ENCODE peak calls at places on chromosomes 6 and 20, in eight cellular contexts. L is progenitor cell of endocrine pancreas, V is LNCaP clone FGC, E is fibroblast of villous mesenchyme, D is astrocyte, C is kidney, N is HFF-Myc, A is B cell. F is an unnamed sample.

GRCh38 chr6:14316911-14317535 is 199.5 kb downstream of the CD83 start:
- DNase-seq in L (no peak), V (peak), E (no peak), D (no peak), C (no peak), N (no peak), A (peak), F (peak)

GRCh38 chr6:168658059-168658458 is 217.1 kb downstream of the SMOC2 start:
- DNase-seq in L (no peak), V (no peak), E (no peak), D (no peak), C (no peak), N (no peak), A (no peak), F (no peak)

GRCh38 chr6:16644540-16645250 is 116.6 kb downstream of the ATXN1 start:
- DNase-seq in L (no peak), V (no peak), E (no peak), D (no peak), C (no peak), N (no peak), A (no peak), F (no peak)

GRCh38 chr6:65979120-65979519 is 272.1 kb upstream of the EYS start:
- DNase-seq in L (no peak), V (no peak), E (no peak), D (no peak), C (no peak), N (no peak), A (no peak), F (no peak)

GRCh38 chr6:45742591-45742990 is 273.1 kb downstream of the CLIC5 start:
- DNase-seq in L (no peak), V (no peak), E (peak), D (no peak), C (no peak), N (no peak), A (no peak), F (no peak)

GRCh38 chr6:142374965-142375733 is 73.3 kb downstream of the ADGRG6 start:
- DNase-seq in L (no peak), V (peak), E (peak), D (peak), C (no peak), N (peak), A (no peak), F (no peak)

GRCh38 chr20:62708591-62709536 is at the start of gene NTSR1:
- DNase-seq in L (no peak), V (no peak), E (no peak), D (no peak), C (peak), N (no peak), A (no peak), F (no peak)

GRCh38 chr6:144334150-144334708 is 49.1 kb downstream of the UTRN start:
- DNase-seq in L (no peak), V (no peak), E (no peak), D (no peak), C (peak), N (no peak), A (peak), F (peak)

GRCh38 chr6:144349690-144350132 is 64.6 kb downstream of the UTRN start:
- DNase-seq in L (no peak), V (no peak), E (peak), D (peak), C (no peak), N (peak), A (no peak), F (no peak)

GRCh38 chr6:158008894-158009891 is 27.5 kb downstream of the SYNJ2 start:
- DNase-seq in L (no peak), V (no peak), E (peak), D (peak), C (peak), N (peak), A (no peak), F (peak)

GRCh38 chr6:90393232-90393884 is 96.7 kb upstream of the BACH2 start:
- DNase-seq in L (peak), V (no peak), E (peak), D (peak), C (no peak), N (peak), A (peak), F (no peak)

GRCh38 chr6:48449002-48449401 is 338.0 kb upstream of the PTCHD4 start:
- DNase-seq in L (no peak), V (no peak), E (no peak), D (no peak), C (no peak), N (no peak), A (no peak), F (no peak)

GRCh38 chr6:140897349-140897748 is 1235.4 kb upstream of the GJE1 start:
- DNase-seq in L (no peak), V (no peak), E (no peak), D (no peak), C (no peak), N (no peak), A (no peak), F (no peak)

GRCh38 chr6:19303381-19303780 is 533.8 kb upstream of the ID4 start:
- DNase-seq in L (no peak), V (peak), E (no peak), D (peak), C (no peak), N (no peak), A (no peak), F (no peak)

GRCh38 chr20:42492998-42493397 is 696.7 kb downstream of the PTPRT start:
- DNase-seq in L (no peak), V (no peak), E (no peak), D (no peak), C (no peak), N (no peak), A (no peak), F (no peak)

GRCh38 chr20:53699085-53699717 is 105.6 kb upstream of the ZNF217 start:
- DNase-seq in L (no peak), V (no peak), E (no peak), D (no peak), C (no peak), N (no peak), A (no peak), F (no peak)

GRCh38 chr20:6718660-6719059 is 48.8 kb upstream of the BMP2 start:
- DNase-seq in L (no peak), V (no peak), E (no peak), D (no peak), C (peak), N (no peak), A (no peak), F (no peak)

GRCh38 chr6:16761469-16762264 is 407 bp upstream of the ATXN1 start:
- DNase-seq in L (peak), V (no peak), E (peak), D (peak), C (peak), N (no peak), A (peak), F (peak)

GRCh38 chr6:24358219-24358821 is 461 bp upstream of the DCDC2 start:
- DNase-seq in L (no peak), V (no peak), E (no peak), D (no peak), C (peak), N (no peak), A (no peak), F (no peak)

GRCh38 chr6:156980515-156980914 is 203.3 kb downstream of the ARID1B start:
- DNase-seq in L (no peak), V (no peak), E (no peak), D (no peak), C (no peak), N (no peak), A (no peak), F (no peak)

GRCh38 chr20:54221383-54221782 is 13.5 kb downstream of the PFDN4 start:
- DNase-seq in L (no peak), V (no peak), E (no peak), D (no peak), C (no peak), N (no peak), A (no peak), F (no peak)

GRCh38 chr6:20900396-20901160 is 366.3 kb downstream of the CDKAL1 start:
- DNase-seq in L (no peak), V (no peak), E (no peak), D (no peak), C (no peak), N (no peak), A (no peak), F (no peak)

GRCh38 chr20:11047559-11047958 is 373.8 kb upstream of the JAG1 start:
- DNase-seq in L (no peak), V (no peak), E (no peak), D (peak), C (no peak), N (no peak), A (no peak), F (no peak)

GRCh38 chr6:19804362-19805145 is 32.6 kb upstream of the ID4 start:
- DNase-seq in L (peak), V (peak), E (peak), D (peak), C (peak), N (peak), A (no peak), F (peak)

GRCh38 chr6:136646377-136646776 is 96.2 kb upstream of the MAP7 start:
- DNase-seq in L (no peak), V (no peak), E (peak), D (peak), C (no peak), N (no peak), A (no peak), F (no peak)

GRCh38 chr6:132054525-132054924 is 103.4 kb upstream of the CCN2 start:
- DNase-seq in L (no peak), V (no peak), E (peak), D (peak), C (no peak), N (no peak), A (no peak), F (no peak)

GRCh38 chr6:149107973-149108372 is 209.5 kb upstream of the TAB2 start:
- DNase-seq in L (no peak), V (no peak), E (no peak), D (no peak), C (no peak), N (no peak), A (no peak), F (no peak)

GRCh38 chr20:258963-259362 is 1.4 kb downstream of the DEFB132 start:
- DNase-seq in L (no peak), V (no peak), E (peak), D (no peak), C (no peak), N (no peak), A (no peak), F (no peak)

GRCh38 chr20:4835244-4836177 is 113.8 kb downstream of the PRND start:
- DNase-seq in L (no peak), V (no peak), E (no peak), D (peak), C (peak), N (no peak), A (no peak), F (no peak)

GRCh38 chr6:74161380-74161779 is 465.4 kb downstream of the CD109 start:
- DNase-seq in L (no peak), V (no peak), E (no peak), D (no peak), C (no peak), N (no peak), A (no peak), F (no peak)
- TF ChIP-seq CTCF in L (no peak), V (no peak), E (no peak), D (no peak), C (no peak), N (no peak), A (no peak), F (no peak)

GRCh38 chr20:23654005-23654404 is 16.2 kb upstream of the CST3 start:
- DNase-seq in L (no peak), V (no peak), E (no peak), D (no peak), C (no peak), N (no peak), A (no peak), F (no peak)

GRCh38 chr20:23653400-23653938 is 15.7 kb upstream of the CST3 start:
- DNase-seq in L (no peak), V (no peak), E (no peak), D (no peak), C (no peak), N (no peak), A (no peak), F (no peak)

GRCh38 chr20:23652926-23653325 is 15.2 kb upstream of the CST3 start:
- DNase-seq in L (no peak), V (no peak), E (no peak), D (no peak), C (no peak), N (no peak), A (no peak), F (no peak)

GRCh38 chr20:23651117-23651516 is 13.4 kb upstream of the CST3 start:
- DNase-seq in L (no peak), V (no peak), E (no peak), D (no peak), C (no peak), N (no peak), A (no peak), F (no peak)

DNA sequence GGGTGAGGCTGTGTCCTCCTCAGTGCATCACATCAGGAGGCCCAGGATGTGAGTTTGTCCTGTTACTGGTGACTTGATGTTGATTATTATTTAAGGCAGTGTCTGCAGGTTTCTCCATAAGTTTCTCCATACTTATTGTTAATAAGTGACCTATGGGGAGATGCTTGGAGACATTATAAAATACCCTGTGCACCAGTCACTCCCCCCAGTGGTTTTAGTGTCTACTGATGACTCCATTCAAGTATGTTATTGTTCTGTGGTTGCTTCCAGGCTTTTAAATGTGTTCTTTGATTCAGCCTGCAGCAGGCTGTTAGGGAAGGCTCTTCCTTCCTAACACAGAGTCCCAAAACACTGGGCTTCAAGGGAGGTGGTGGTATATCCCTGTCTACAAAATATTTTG is 14.6 kb upstream of the CST3 start:
- DNase-seq in L (no peak), V (no peak), E (no peak), D (no peak), C (no peak), N (no peak), A (no peak), F (no peak)
- TF ChIP-seq CTCF in L (no peak), V (no peak), E (no peak), D (no peak), C (no peak), N (no peak), A (no peak), F (no peak)

GRCh38 chr6:170114187-170114945 is 176.5 kb downstream of the DLL1 start:
- DNase-seq in L (no peak), V (no peak), E (no peak), D (no peak), C (peak), N (no peak), A (no peak), F (peak)

GRCh38 chr6:170113141-170113540 is 177.7 kb downstream of the DLL1 start:
- DNase-seq in L (no peak), V (no peak), E (no peak), D (no peak), C (no peak), N (no peak), A (no peak), F (peak)

GRCh38 chr6:170117111-170117972 is 173.5 kb downstream of the DLL1 start:
- DNase-seq in L (no peak), V (no peak), E (no peak), D (no peak), C (peak), N (no peak), A (no peak), F (peak)

GRCh38 chr6:170114956-170115855 is 175.7 kb downstream of the DLL1 start:
- DNase-seq in L (no peak), V (no peak), E (peak), D (no peak), C (peak), N (no peak), A (no peak), F (peak)

DNA sequence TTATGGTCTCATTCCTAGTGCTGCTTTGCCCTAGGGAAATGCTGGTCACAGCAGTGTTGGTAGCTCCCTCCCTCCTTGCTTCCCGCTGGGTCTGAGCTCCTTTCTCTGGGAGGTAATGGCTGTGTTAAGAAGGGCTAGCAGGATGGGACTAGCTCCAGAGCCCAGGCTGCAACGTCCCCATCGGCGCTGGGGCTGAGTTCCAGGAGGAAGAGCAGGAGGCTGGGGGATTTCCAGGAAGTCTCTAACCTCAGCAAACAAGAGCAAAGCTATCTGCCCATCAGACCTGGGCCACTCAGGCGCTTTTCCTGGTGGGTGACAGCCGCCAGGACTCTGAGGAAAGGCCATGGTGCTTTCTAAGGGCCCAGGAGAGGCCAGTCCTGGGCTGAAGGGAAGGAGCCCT is 174.2 kb downstream of the DLL1 start:
- DNase-seq in L (no peak), V (no peak), E (no peak), D (no peak), C (peak), N (no peak), A (no peak), F (peak)
- TF ChIP-seq CTCF in L (no peak), V (no peak), E (no peak), D (no peak), C (no peak), N (no peak), A (no peak), F (no peak)

DNA sequence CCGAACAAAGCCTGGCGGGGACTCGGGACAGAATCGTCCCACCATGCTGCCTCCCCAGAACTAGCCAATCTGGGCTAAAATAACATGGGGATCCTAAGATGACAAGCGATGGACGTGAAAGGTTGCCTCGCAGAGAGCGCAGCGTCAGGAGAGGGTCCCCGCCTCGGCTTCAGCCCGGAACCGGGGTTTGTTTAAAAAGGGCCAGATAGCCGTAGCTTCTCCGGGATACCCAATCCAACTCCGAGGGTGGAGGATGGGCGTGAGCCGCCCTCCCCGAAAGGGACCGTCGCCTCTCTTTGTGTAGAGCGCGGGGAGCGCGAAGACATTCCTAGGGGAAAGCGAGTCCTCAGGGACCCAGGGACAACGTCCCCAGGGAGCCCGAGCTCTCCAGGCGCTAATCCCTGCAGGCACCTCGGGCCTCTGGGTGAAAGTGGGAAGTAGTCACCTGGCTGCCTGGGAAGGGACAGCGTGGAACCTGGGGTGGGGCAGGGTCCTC is 640 bp downstream of the CD24 start:
- DNase-seq in L (no peak), V (no peak), E (no peak), D (no peak), C (peak), N (no peak), A (peak), F (peak)
- TF ChIP-seq CTCF in L (no peak), V (no peak), E (no peak), D (no peak), C (no peak), N (no peak), A (no peak), F (no peak)

GRCh38 chr6:43778976-43779863 is 9.2 kb downstream of the VEGFA start:
- DNase-seq in L (no peak), V (no peak), E (no peak), D (no peak), C (peak), N (no peak), A (no peak), F (no peak)
- TF ChIP-seq CTCF in L (no peak), V (no peak), E (no peak), D (no peak), C (no peak), N (no peak), A (no peak), F (no peak)

DNA sequence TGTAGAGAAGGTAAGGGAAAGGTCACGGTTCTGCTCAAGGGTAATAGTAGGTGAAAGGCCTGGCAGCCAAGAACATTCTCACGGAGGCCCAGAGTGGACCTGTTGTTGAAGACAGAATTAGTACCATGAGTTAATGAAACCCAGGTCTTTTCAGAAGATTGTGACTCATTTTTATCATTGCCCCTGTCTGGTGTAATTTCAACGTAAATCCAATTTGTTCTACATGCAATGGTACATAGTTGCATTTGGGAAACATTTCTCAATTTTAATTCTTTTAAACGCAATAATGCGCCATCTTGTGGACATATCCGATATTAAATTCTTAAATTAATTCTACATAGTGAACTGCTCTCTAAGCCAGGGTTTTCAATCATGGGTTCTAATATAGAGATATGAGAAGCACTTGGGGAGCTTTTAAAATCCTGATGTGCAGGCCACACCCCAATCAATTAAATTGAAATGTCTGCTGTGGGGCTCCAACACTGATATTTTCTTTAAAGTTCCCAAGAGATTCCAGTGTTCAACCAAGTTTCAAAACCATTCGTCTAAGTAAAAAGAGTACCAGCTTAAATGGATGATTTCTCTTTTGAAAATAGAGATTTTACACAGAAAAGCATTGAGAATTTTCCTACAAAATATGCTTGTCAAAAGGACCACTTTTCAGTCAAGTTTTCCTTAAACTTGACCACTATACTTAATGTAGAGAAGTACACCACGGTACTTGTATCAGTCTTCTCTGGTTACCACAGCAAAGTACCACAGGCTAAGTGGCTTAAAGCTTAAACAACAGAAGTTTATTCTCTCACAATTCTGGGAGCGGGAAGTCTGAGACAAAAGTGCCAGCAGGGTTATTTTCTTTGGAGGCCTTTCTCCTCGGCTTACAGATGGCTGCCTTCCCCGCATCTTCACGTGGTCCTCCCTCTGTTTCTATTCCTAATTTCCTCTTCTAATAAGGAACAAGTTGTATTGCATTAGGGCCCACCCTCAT is 257.6 kb downstream of the PLCB1 start:
- DNase-seq in L (no peak), V (peak), E (peak), D (peak), C (no peak), N (peak), A (peak), F (no peak)
- TF ChIP-seq CTCF in L (peak), V (peak), E (peak), D (peak), C (peak), N (no peak), A (peak), F (peak)

F was measured in upper lobe of right lung.